ENCODE peak calls at places on chromosomes 7 and 10, in ten cellular contexts. K is NCI-H460; I is GM12892; T is OCI-M1; Q is activated T-helper 9 cell treated with anti-CD3 and anti-CD28 coated beads, Interleukin-2, amount 50 U/mL, for 16 hours; E is stimulated activated CD8-positive, alpha-beta memory T cell treated with anti-CD3 and anti-CD28 coated beads, Interleukin-4, amount 100 ng/mL, for 1 hour; W is activated effector memory CD4-positive, alpha-beta T cell treated with anti-CD3 and anti-CD28 coated beads, Interleukin-2, amount 50 U/mL, for 16 hours; G is stimulated activated naive CD8-positive, alpha-beta T cell treated with anti-CD3 and anti-CD28 coated beads, Interleukin-15, amount 100 ng/mL, for 72 hours; X is mesendoderm; S is adrenal gland. B is an unnamed sample.

GRCh38 chr10:22002531-22003110 is 909 bp downstream of the DNAJC1 start:
- DNase-seq in W (no peak), E (no peak), T (peak; percentile 72), K (no peak), I (peak; percentile 20), X (peak; percentile 68), Q (no peak), G (peak; percentile 14), S (no peak), B (peak; percentile 23)

GRCh38 chr10:14553434-14553833 is 221.3 kb downstream of the FAM107B start:
- DNase-seq in E (no peak), X (peak; percentile 11), G (no peak), S (no peak), Q (no peak), W (no peak), T (no peak), K (no peak), I (no peak), B (peak; percentile 54)

GRCh38 chr7:66505531-66506451 is 122.9 kb upstream of the KCTD7 start:
- DNase-seq in K (no peak), X (no peak), E (no peak), S (no peak), Q (no peak), W (peak; percentile 67), I (no peak), G (peak; percentile 47), T (no peak), B (peak; percentile 71)

GRCh38 chr7:1535695-1536094 is 5.2 kb downstream of the MAFK start:
- DNase-seq in W (no peak), T (no peak), X (no peak), K (no peak), Q (no peak), I (no peak), E (no peak), G (no peak), S (no peak), B (no peak)

GRCh38 chr10:21724020-21724589 is 190.1 kb downstream of the MLLT10 start:
- DNase-seq in Q (no peak), X (no peak), S (no peak), K (peak; percentile 12), G (no peak), W (no peak), I (no peak), T (peak; percentile 87), E (no peak), B (no peak)

GRCh38 chr10:50260791-50261281 is 9.5 kb upstream of the ASAH2 start:
- DNase-seq in I (peak; percentile 12), K (no peak), X (no peak), S (no peak), Q (no peak), E (no peak), W (no peak), T (peak; percentile 94), G (peak; percentile 5), B (no peak)

GRCh38 chr7:37273891-37274290 is 174.8 kb downstream of the ELMO1 start:
- DNase-seq in Q (no peak), G (no peak), X (no peak), W (no peak), E (no peak), K (no peak), T (no peak), I (no peak), S (no peak), B (no peak)

GRCh38 chr7:97499204-97499603 is 232.7 kb upstream of the TAC1 start:
- DNase-seq in S (peak; percentile 62), T (peak; percentile 83), Q (no peak), W (no peak), X (peak; percentile 63), I (no peak), G (no peak), K (peak; percentile 26), E (no peak), B (peak; percentile 12)

GRCh38 chr7:7978860-7979259 is 10.3 kb downstream of the GLCCI1 start:
- DNase-seq in K (no peak), Q (no peak), S (no peak), E (no peak), I (no peak), W (no peak), X (no peak), G (no peak), T (peak; percentile 19), B (no peak)

GRCh38 chr7:16210171-16210570 is 211.2 kb downstream of the CRPPA start:
- DNase-seq in S (no peak), G (no peak), T (peak; percentile 60), K (no peak), E (no peak), I (no peak), X (no peak), Q (no peak), W (no peak), B (no peak)

GRCh38 chr7:2843711-2844152 is 376 bp downstream of the GNA12 start:
- DNase-seq in Q (peak; percentile 13), T (peak; percentile 20), W (peak; percentile 71), E (no peak), S (peak; percentile 76), G (no peak), K (no peak), X (no peak), I (peak; percentile 39), B (peak; percentile 55)

GRCh38 chr10:99297033-99297432 is 32.1 kb upstream of the CNNM1 start:
- DNase-seq in K (no peak), X (peak; percentile 31), W (no peak), Q (no peak), T (no peak), S (no peak), E (no peak), I (no peak), G (no peak), B (no peak)

GRCh38 chr10:130021373-130021950 is 57.4 kb upstream of the EBF3 start:
- DNase-seq in X (no peak), Q (no peak), W (no peak), E (no peak), I (no peak), G (no peak), T (peak; percentile 37), K (no peak), S (peak; percentile 17), B (no peak)

GRCh38 chr7:7909376-7909775 is 59.2 kb upstream of the GLCCI1 start:
- DNase-seq in X (no peak), Q (no peak), W (no peak), E (no peak), K (no peak), G (no peak), I (no peak), T (no peak), S (no peak), B (no peak)

GRCh38 chr7:33591481-33591880 is 313.9 kb upstream of the BMPER start:
- DNase-seq in E (no peak), Q (no peak), X (no peak), W (no peak), K (no peak), G (no peak), S (no peak), T (peak; percentile 26), I (no peak), B (peak; percentile 2)

GRCh38 chr7:93736970-93737369 is 153.6 kb downstream of the TFPI2 start:
- DNase-seq in G (no peak), X (no peak), K (no peak), W (no peak), E (no peak), T (no peak), Q (no peak), S (no peak), I (no peak), B (peak; percentile 26)

GRCh38 chr7:135647755-135648154 is 14.6 kb upstream of the STMP1 start:
- DNase-seq in G (no peak), K (no peak), T (no peak), E (no peak), W (no peak), I (no peak), S (no peak), Q (no peak), X (peak; percentile 41), B (no peak)

GRCh38 chr7:124718032-124718766 is 47.4 kb downstream of the GPR37 start:
- DNase-seq in G (no peak), E (no peak), W (no peak), T (no peak), Q (no peak), S (no peak), K (peak; percentile 6), X (no peak), I (no peak), B (no peak)

B was measured in NCI-H146.